ENCODE peak calls at places on chromosome 16, in five cellular contexts. I is endothelial cell; J is neural crest cell; L is MM.1S; U is activated effector memory CD4-positive, alpha-beta T cell treated with Interleukin-2 at 50 U/mL for 16 hours. Y is an unnamed sample.

GRCh38 chr16:58885528-58886170 is 151.5 kb upstream of the GOT2 start:
- DNase-seq in I (no peak), J (no peak), L (no peak), U (no peak), Y (no peak)

GRCh38 chr16:6684076-6684673 is 648.5 kb upstream of the RBFOX1 start:
- DNase-seq in I (peak; percentile 23), J (peak; percentile 19), L (no peak), U (no peak), Y (no peak)

GRCh38 chr16:81646561-81646960 is 132.5 kb upstream of the PLCG2 start:
- DNase-seq in I (no peak), J (no peak), L (no peak), U (no peak), Y (no peak)

GRCh38 chr16:89257281-89257731 is 39.8 kb downstream of the ZNF778 start:
- DNase-seq in I (peak; percentile 50), J (no peak), L (no peak), U (no peak), Y (no peak)

GRCh38 chr16:54135361-54136275 is 151.0 kb downstream of the IRX3 start:
- DNase-seq in I (no peak), J (no peak), L (no peak), U (no peak), Y (no peak)

GRCh38 chr16:11256657-11257130 is 690 bp upstream of the SOCS1 start:
- DNase-seq in I (peak; percentile 56), J (no peak), L (no peak), U (peak; percentile 23), Y (peak; percentile 56)

GRCh38 chr16:19008245-19008644 is 24.5 kb downstream of the TMC7 start:
- DNase-seq in I (no peak), J (no peak), L (no peak), U (no peak), Y (no peak)

GRCh38 chr16:23469814-23470213 is 16.8 kb upstream of the COG7 start:
- DNase-seq in I (no peak), J (no peak), L (no peak), U (no peak), Y (no peak)

GRCh38 chr16:72840591-72841381 is 207.1 kb downstream of the ZFHX3 start:
- DNase-seq in I (no peak), J (no peak), L (no peak), U (no peak), Y (no peak)

GRCh38 chr16:58652741-58653140 is 23.1 kb upstream of the CNOT1 start:
- DNase-seq in I (no peak), J (peak; percentile 8), L (no peak), U (no peak), Y (no peak)

GRCh38 chr16:68470461-68471150 is 22.3 kb upstream of the SMPD3 start:
- DNase-seq in I (no peak), J (no peak), L (peak; percentile 85), U (no peak), Y (no peak)

GRCh38 chr16:85138825-85139627 is 26.8 kb upstream of the CIBAR2 start:
- DNase-seq in I (no peak), J (no peak), L (peak; percentile 22), U (no peak), Y (no peak)